ENCODE peak calls at places on chromosomes 12 and 14, in five cellular contexts. S is mammary epithelial cell, Z is RWPE1, V is progenitor cell of endocrine pancreas, A is AG04450. P is an unnamed sample.
A peak's percentile ranks its signal among the peaks of the same experiment; 100 is the strongest.

GRCh38 chr12:67533159-67533558 is 115.4 kb upstream of the DYRK2 start:
- DNase-seq in S (no peak), V (no peak), Z (no peak), A (no peak), P (no peak)

GRCh38 chr14:98940693-98941437 is 331.1 kb downstream of the BCL11B start:
- DNase-seq in V (no peak), Z (no peak), S (no peak), A (no peak), P (no peak)

GRCh38 chr14:106579084-106579483 is 1052.7 kb downstream of the TMEM121 start:
- DNase-seq in A (no peak), S (no peak), V (no peak), Z (no peak), P (no peak)

GRCh38 chr12:5944688-5945070 is 380 bp downstream of the ANO2 start:
- DNase-seq in V (no peak), Z (no peak), A (no peak), S (no peak), P (no peak)

GRCh38 chr12:98653866-98654493 is 8.9 kb downstream of the APAF1 start:
- DNase-seq in Z (peak; percentile 39), A (peak; percentile 34), S (peak; percentile 23), V (no peak), P (peak; percentile 68)

GRCh38 chr12:31118831-31119530 is 45.3 kb downstream of the DDX11 start:
- DNase-seq in A (no peak), V (peak; percentile 49), S (no peak), Z (peak; percentile 20), P (peak; percentile 33)

GRCh38 chr14:63759454-63759853 is 31.6 kb upstream of the SGPP1 start:
- DNase-seq in S (no peak), Z (no peak), A (no peak), V (no peak), P (peak; percentile 48)

GRCh38 chr12:104722541-104723534 is 235.3 kb downstream of the SLC41A2 start:
- DNase-seq in V (no peak), S (no peak), A (no peak), Z (no peak), P (peak; percentile 33)

GRCh38 chr12:44584625-44585024 is 291.5 kb downstream of the NELL2 start:
- DNase-seq in Z (no peak), V (no peak), A (no peak), S (no peak), P (no peak)

GRCh38 chr12:56571131-56571530 is 49.5 kb downstream of the RBMS2 start:
- DNase-seq in V (no peak), S (no peak), Z (no peak), A (no peak), P (no peak)

GRCh38 chr12:127773520-127773919 is 493.4 kb upstream of the TMEM132C start:
- DNase-seq in S (no peak), V (no peak), A (no peak), Z (no peak), P (no peak)

GRCh38 chr12:3032770-3033537 is 44.2 kb upstream of the TSPAN9 start:
- DNase-seq in Z (no peak), A (no peak), S (no peak), V (no peak), P (no peak)

GRCh38 chr12:67917811-67918210 is 71.4 kb upstream of the IFNG-AS1 start:
- DNase-seq in V (no peak), Z (no peak), A (no peak), S (no peak), P (no peak)

GRCh38 chr12:12686925-12687324 is 9.1 kb downstream of the GPR19 start:
- DNase-seq in S (no peak), V (no peak), A (no peak), Z (no peak), P (no peak)

GRCh38 chr12:132356686-132357622 is 27.6 kb upstream of the GALNT9 start:
- DNase-seq in V (no peak), A (no peak), S (peak; percentile 29), Z (peak; percentile 73), P (no peak)

GRCh38 chr12:67441736-67442346 is 172.7 kb downstream of the CAND1 start:
- DNase-seq in V (peak; percentile 69), S (peak; percentile 57), Z (peak; percentile 58), A (peak; percentile 67), P (peak; percentile 70)

GRCh38 chr14:98198385-98198784 is 1073.6 kb downstream of the BCL11B start:
- DNase-seq in V (no peak), Z (no peak), A (no peak), S (peak; percentile 75), P (peak; percentile 39)

GRCh38 chr12:34400423-34400881 is 378.2 kb downstream of the ALG10 start:
- DNase-seq in Z (no peak), A (no peak), V (peak; percentile 9), S (no peak), P (peak; percentile 0)

GRCh38 chr12:131720921-131721320 is 10.0 kb downstream of the SFSWAP start:
- DNase-seq in A (no peak), S (peak; percentile 79), Z (peak; percentile 64), V (no peak), P (no peak)

GRCh38 chr14:34895277-34895676 is 20.1 kb upstream of the BAZ1A start:
- DNase-seq in Z (no peak), V (no peak), S (no peak), A (no peak), P (no peak)

GRCh38 chr14:70094631-70095030 is 94.1 kb downstream of the SLC8A3 start:
- DNase-seq in S (no peak), A (no peak), V (no peak), Z (no peak), P (no peak)

GRCh38 chr12:65825573-65826512 is 1.6 kb downstream of the HMGA2 start:
- DNase-seq in S (no peak), Z (no peak), A (no peak), V (peak; percentile 37), P (peak; percentile 60)

GRCh38 chr12:57754411-57755193 is at the start of gene MARCHF9:
- DNase-seq in A (no peak), S (peak; percentile 70), V (no peak), Z (peak; percentile 82), P (peak; percentile 93)

GRCh38 chr14:78611031-78611430 is 440.9 kb downstream of the NRXN3 start:
- DNase-seq in S (no peak), Z (no peak), V (no peak), A (no peak), P (no peak)

GRCh38 chr12:90909069-90909676 is 45.8 kb downstream of the CCER1 start:
- DNase-seq in V (peak; percentile 11), S (peak; percentile 46), Z (peak; percentile 47), A (no peak), P (no peak)

GRCh38 chr14:21102472-21103164 is 1.8 kb downstream of the TMEM253 start:
- DNase-seq in S (no peak), A (no peak), V (no peak), Z (no peak), P (peak; percentile 28)

GRCh38 chr12:32217354-32218310 is 111.0 kb downstream of the BICD1 start:
- DNase-seq in S (peak; percentile 83), Z (peak; percentile 58), V (no peak), A (peak; percentile 32), P (no peak)

GRCh38 chr14:94011795-94012194 is 14.3 kb upstream of the OTUB2 start:
- DNase-seq in S (peak; percentile 21), Z (peak; percentile 41), A (no peak), V (no peak), P (peak; percentile 50)

GRCh38 chr12:54005853-54006699 is 2.7 kb upstream of the HOXC8 start:
- DNase-seq in V (peak; percentile 93), Z (peak; percentile 81), A (peak; percentile 20), S (peak; percentile 59), P (peak; percentile 90)

GRCh38 chr14:101821528-101821927 is 60.0 kb downstream of the PPP2R5C start:
- DNase-seq in V (no peak), S (no peak), Z (no peak), A (no peak), P (no peak)

GRCh38 chr12:130978785-130979184 is 25.1 kb downstream of the ADGRD1 start:
- DNase-seq in A (no peak), Z (no peak), S (no peak), V (no peak), P (no peak)

GRCh38 chr12:50734409-50735263 is 29.3 kb upstream of the ATF1 start:
- DNase-seq in S (no peak), A (no peak), Z (peak; percentile 26), V (no peak), P (peak; percentile 29)

DNA sequence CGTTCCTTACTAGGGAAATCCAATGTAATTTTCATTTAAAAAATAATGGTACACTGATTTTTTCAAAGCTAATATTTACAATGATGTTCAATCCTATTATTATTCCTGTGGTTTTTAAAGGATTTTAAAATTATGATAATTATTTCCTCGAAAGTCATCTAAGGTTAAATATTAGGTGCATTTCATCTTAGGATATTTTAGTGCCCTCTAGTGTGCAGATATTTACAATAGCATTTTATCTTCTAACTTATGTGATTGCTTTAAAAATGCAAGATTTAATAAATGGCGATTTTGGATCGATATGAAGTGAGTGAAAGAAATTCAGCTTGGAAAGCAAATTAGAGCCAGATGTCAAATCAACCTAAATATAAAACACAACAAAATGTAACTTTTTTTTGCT is 293.5 kb downstream of the SLC6A15 start:
- DNase-seq in A (no peak), V (no peak), S (no peak), Z (peak; percentile 3), P (no peak)
- TF ChIP-seq CTCF in A (peak; percentile 45), V (peak; percentile 28), S (peak; percentile 51), Z (peak; percentile 30), P (no peak)

GRCh38 chr12:95959107-95959506 is 16.0 kb downstream of the AMDHD1 start:
- DNase-seq in V (no peak), S (peak; percentile 12), A (no peak), Z (peak; percentile 9), P (no peak)
- TF ChIP-seq CTCF in V (peak; percentile 14), S (peak; percentile 29), A (peak; percentile 27), Z (no peak), P (no peak)

GRCh38 chr12:123063535-123063934 is 83.1 kb downstream of the ARL6IP4 start:
- DNase-seq in S (no peak), Z (no peak), A (no peak), V (no peak), P (no peak)
- TF ChIP-seq CTCF in S (peak; percentile 40), Z (no peak), A (peak; percentile 55), V (peak; percentile 40), P (no peak)

DNA sequence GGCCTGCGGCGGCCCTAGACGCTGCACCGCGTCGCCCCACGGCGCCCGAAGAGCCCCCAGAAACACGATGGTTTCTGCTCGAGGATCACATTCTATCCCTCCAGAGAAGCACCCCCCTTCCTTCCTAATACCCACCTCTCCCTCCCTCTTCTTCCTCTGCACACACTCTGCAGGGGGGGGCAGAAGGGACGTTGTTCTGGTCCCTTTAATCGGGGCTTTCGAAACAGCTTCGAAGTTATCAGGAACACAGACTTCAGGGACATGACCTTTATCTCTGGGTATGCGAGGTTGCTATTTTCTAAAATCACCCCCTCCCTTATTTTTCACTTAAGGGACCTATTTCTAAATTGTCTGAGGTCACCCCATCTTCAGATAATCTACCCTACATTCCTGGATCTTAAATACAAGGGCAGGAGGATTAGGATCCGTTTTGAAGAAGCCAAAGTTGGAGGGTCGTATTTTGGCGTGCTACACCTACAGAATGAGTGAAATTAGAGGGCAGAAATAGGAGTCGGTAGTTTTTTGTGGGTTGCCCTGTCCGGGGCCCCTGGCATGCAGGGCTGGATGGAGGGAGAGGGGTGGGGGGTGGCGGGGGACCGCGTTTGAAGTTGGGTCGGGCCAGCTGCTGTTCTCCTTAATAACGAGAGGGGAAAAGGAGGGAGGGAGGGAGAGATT is 449 bp upstream of the CCND2 start:
- DNase-seq in V (no peak), Z (no peak), A (no peak), S (no peak), P (no peak)
- TF ChIP-seq CTCF in V (no peak), Z (no peak), A (no peak), S (no peak), P (no peak)